ENCODE peak calls at places on chromosomes 13 and 19, in ten cellular contexts. K, H, C, Y, R, Q, S, F, Z and X are unnamed samples. For H3K4me1, the result is how much of the 10 kb centered on the place peaks cover.

GRCh38 chr19:50415661-50416033 is 3.1 kb upstream of the SPIB start:
- DNase-seq in K (no peak), H (no peak), C (no peak), Y (no peak), R (peak), Q (peak), S (no peak), F (no peak), Z (no peak), X (peak)

GRCh38 chr13:110963554-110963970 is 48.7 kb upstream of the ANKRD10 start:
- DNase-seq in K (no peak), H (no peak), C (no peak), Y (no peak), R (no peak), Q (no peak), S (no peak), F (no peak), Z (no peak), X (no peak)

GRCh38 chr13:40404967-40405716 is 261.3 kb downstream of the FOXO1 start:
- DNase-seq in K (no peak), H (no peak), C (no peak), Y (no peak), R (no peak), Q (no peak), S (no peak), F (no peak), Z (no peak), X (no peak)

GRCh38 chr19:45467115-45467455 is 711 bp upstream of the FOSB start:
- DNase-seq in K (no peak), H (no peak), C (no peak), Y (no peak), R (peak), Q (no peak), S (no peak), F (no peak), Z (no peak), X (peak)

GRCh38 chr19:6925801-6926751 is 38.7 kb downstream of the ADGRE1 start:
- DNase-seq in K (no peak), H (no peak), C (no peak), Y (no peak), R (peak), Q (no peak), S (no peak), F (no peak), Z (no peak), X (no peak)

GRCh38 chr19:47228168-47228936 is 2.6 kb downstream of the BBC3 start:
- DNase-seq in K (peak), H (peak), C (peak), Y (no peak), R (peak), Q (peak), S (no peak), F (peak), Z (no peak), X (peak)

GRCh38 chr13:48009298-48009697 is 8.2 kb upstream of the SUCLA2 start:
- DNase-seq in K (no peak), H (no peak), C (no peak), Y (peak), R (no peak), Q (peak), S (peak), F (no peak), Z (no peak), X (no peak)

GRCh38 chr13:107450931-107451330 is 764.4 kb downstream of the LIG4 start:
- DNase-seq in K (no peak), H (no peak), C (no peak), Y (peak), R (no peak), Q (no peak), S (no peak), F (no peak), Z (peak), X (no peak)

GRCh38 chr19:19409235-19410030 is 4.0 kb downstream of the GATAD2A start:
- DNase-seq in K (no peak), H (no peak), C (no peak), Y (no peak), R (peak), Q (no peak), S (no peak), F (no peak), Z (no peak), X (no peak)

GRCh38 chr19:708154-709141 is at the start of gene PALM:
- DNase-seq in K (peak), H (peak), C (peak), Y (no peak), R (peak), Q (no peak), S (no peak), F (no peak), Z (no peak), X (no peak)

GRCh38 chr13:27176772-27177171 is 5.2 kb upstream of the USP12 start:
- DNase-seq in K (no peak), H (no peak), C (no peak), Y (no peak), R (no peak), Q (no peak), S (no peak), F (no peak), Z (no peak), X (no peak)

GRCh38 chr19:54461201-54462071 is 2.1 kb downstream of the LENG9 start:
- DNase-seq in K (no peak), H (no peak), C (no peak), Y (no peak), R (no peak), Q (no peak), S (no peak), F (peak), Z (no peak), X (no peak)

GRCh38 chr19:41887711-41888382 is 4.9 kb downstream of the ARHGEF1 start:
- DNase-seq in K (no peak), H (no peak), C (no peak), Y (peak), R (peak), Q (peak), S (peak), F (no peak), Z (peak), X (peak)

GRCh38 chr19:49201042-49201441 is 43.5 kb downstream of the TRPM4 start:
- DNase-seq in K (no peak), H (no peak), C (no peak), Y (no peak), R (no peak), Q (no peak), S (no peak), F (no peak), Z (no peak), X (peak)

GRCh38 chr13:44305845-44306244 is 67.8 kb upstream of the SERP2 start:
- DNase-seq in K (no peak), H (no peak), C (no peak), Y (peak), R (peak), Q (no peak), S (no peak), F (no peak), Z (no peak), X (no peak)

GRCh38 chr13:46675016-46675415 is 121.9 kb downstream of the ESD start:
- DNase-seq in K (no peak), H (no peak), C (no peak), Y (no peak), R (no peak), Q (no peak), S (no peak), F (no peak), Z (no peak), X (no peak)

GRCh38 chr19:566403-566802 is 6.0 kb upstream of the BSG start:
- DNase-seq in K (peak), H (no peak), C (peak), Y (no peak), R (peak), Q (peak), S (no peak), F (no peak), Z (no peak), X (no peak)

GRCh38 chr19:6113616-6114188 is 3.4 kb upstream of the RFX2 start:
- DNase-seq in K (no peak), H (no peak), C (no peak), Y (no peak), R (no peak), Q (no peak), S (no peak), F (no peak), Z (no peak), X (no peak)

GRCh38 chr13:51958217-51958547 is 53.1 kb downstream of the ATP7B start:
- DNase-seq in K (no peak), H (no peak), C (no peak), Y (no peak), R (peak), Q (peak), S (no peak), F (no peak), Z (no peak), X (no peak)

GRCh38 chr19:38640368-38640767 is 7.1 kb upstream of the ACTN4 start:
- DNase-seq in K (no peak), H (no peak), C (no peak), Y (no peak), R (no peak), Q (peak), S (no peak), F (no peak), Z (no peak), X (no peak)

GRCh38 chr13:65932587-65933239 is 1297.4 kb downstream of the PCDH9 start:
- DNase-seq in K (no peak), H (no peak), C (no peak), Y (no peak), R (no peak), Q (no peak), S (no peak), F (no peak), Z (no peak), X (no peak)

GRCh38 chr13:51944428-51944827 is 66.8 kb downstream of the ATP7B start:
- DNase-seq in K (no peak), H (no peak), C (no peak), Y (no peak), R (no peak), Q (no peak), S (no peak), F (no peak), Z (no peak), X (no peak)

GRCh38 chr13:30743319-30744055 is 8.1 kb downstream of the ALOX5AP start:
- DNase-seq in K (peak), H (no peak), C (no peak), Y (peak), R (no peak), Q (peak), S (peak), F (peak), Z (peak), X (no peak)
- H3K4me1 ChIP-seq in K (under half), H (under half), C (under half), Y (under half), R (under half), Q (half or more), S (under half), F (under half), Z (under half), X (under half)

GRCh38 chr13:79445968-79446645 is 34.8 kb upstream of the NDFIP2 start:
- DNase-seq in K (no peak), H (no peak), C (no peak), Y (no peak), R (peak), Q (no peak), S (no peak), F (no peak), Z (no peak), X (no peak)
- TF ChIP-seq CTCF in K (no peak), H (no peak), C (no peak), Y (no peak), R (no peak), Q (no peak), S (no peak), F (no peak), Z (no peak), X (no peak)

GRCh38 chr19:3380829-3381228 is 14.4 kb downstream of the NFIC start:
- DNase-seq in K (no peak), H (no peak), C (no peak), Y (no peak), R (no peak), Q (no peak), S (no peak), F (no peak), Z (no peak), X (no peak)

GRCh38 chr19:3375221-3376088 is 9.1 kb downstream of the NFIC start:
- DNase-seq in K (peak), H (peak), C (no peak), Y (peak), R (no peak), Q (peak), S (no peak), F (peak), Z (peak), X (no peak)

GRCh38 chr19:3374369-3375112 is 8.2 kb downstream of the NFIC start:
- DNase-seq in K (peak), H (no peak), C (no peak), Y (no peak), R (no peak), Q (no peak), S (no peak), F (peak), Z (no peak), X (no peak)

GRCh38 chr19:3381701-3382372 is 15.5 kb downstream of the NFIC start:
- DNase-seq in K (no peak), H (no peak), C (no peak), Y (no peak), R (no peak), Q (no peak), S (no peak), F (no peak), Z (no peak), X (no peak)

GRCh38 chr19:3378352-3379146 is 12.2 kb downstream of the NFIC start:
- DNase-seq in K (no peak), H (no peak), C (no peak), Y (no peak), R (no peak), Q (no peak), S (no peak), F (no peak), Z (no peak), X (no peak)
- H3K4me1 ChIP-seq in K (under half), H (half or more), C (under half), Y (under half), R (under half), Q (under half), S (under half), F (half or more), Z (under half), X (under half)

DNA sequence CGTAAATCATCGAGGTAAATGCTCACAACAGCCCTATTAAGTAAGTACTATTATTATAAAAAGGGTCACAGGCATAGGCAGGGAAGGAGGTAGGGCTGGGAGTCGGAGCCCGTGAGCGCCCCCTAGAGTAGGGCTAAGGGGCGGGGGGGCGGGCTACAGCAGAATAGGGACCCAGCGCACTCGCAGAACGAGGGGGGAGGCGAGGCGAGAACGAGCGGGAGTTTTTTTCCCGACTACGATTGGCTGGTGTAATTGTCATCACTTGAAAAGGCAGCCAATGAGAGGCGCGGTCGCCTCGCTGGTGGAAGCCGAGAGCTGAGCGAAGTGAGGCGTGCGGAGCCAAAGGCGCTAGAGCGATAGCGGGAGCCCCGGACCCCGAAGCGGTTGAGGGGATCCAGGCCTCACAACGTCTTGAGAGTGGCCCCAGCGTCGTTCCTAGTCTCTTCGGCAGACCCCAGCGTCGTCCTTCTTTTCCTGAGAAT is 24.2 kb downstream of the KEAP1 start:
- DNase-seq in K (peak), H (peak), C (peak), Y (peak), R (peak), Q (peak), S (no peak), F (peak), Z (peak), X (peak)
- TF ChIP-seq CTCF in K (peak), H (peak), C (peak), Y (peak), R (peak), Q (peak), S (peak), F (peak), Z (no peak), X (peak)

GRCh38 chr19:2977686-2978466 is 512 bp downstream of the TLE6 start:
- DNase-seq in K (no peak), H (no peak), C (no peak), Y (no peak), R (no peak), Q (no peak), S (no peak), F (no peak), Z (no peak), X (peak)

GRCh38 chr19:2976609-2977000 is 759 bp upstream of the TLE6 start:
- DNase-seq in K (no peak), H (no peak), C (peak), Y (no peak), R (peak), Q (no peak), S (no peak), F (no peak), Z (no peak), X (no peak)

GRCh38 chr19:2978467-2978767 is 1.1 kb downstream of the TLE6 start:
- DNase-seq in K (no peak), H (no peak), C (no peak), Y (no peak), R (no peak), Q (no peak), S (no peak), F (no peak), Z (no peak), X (no peak)

GRCh38 chr19:2974342-2974932 is 2.9 kb upstream of the TLE6 start:
- DNase-seq in K (peak), H (no peak), C (no peak), Y (peak), R (no peak), Q (no peak), S (no peak), F (peak), Z (peak), X (no peak)

DNA sequence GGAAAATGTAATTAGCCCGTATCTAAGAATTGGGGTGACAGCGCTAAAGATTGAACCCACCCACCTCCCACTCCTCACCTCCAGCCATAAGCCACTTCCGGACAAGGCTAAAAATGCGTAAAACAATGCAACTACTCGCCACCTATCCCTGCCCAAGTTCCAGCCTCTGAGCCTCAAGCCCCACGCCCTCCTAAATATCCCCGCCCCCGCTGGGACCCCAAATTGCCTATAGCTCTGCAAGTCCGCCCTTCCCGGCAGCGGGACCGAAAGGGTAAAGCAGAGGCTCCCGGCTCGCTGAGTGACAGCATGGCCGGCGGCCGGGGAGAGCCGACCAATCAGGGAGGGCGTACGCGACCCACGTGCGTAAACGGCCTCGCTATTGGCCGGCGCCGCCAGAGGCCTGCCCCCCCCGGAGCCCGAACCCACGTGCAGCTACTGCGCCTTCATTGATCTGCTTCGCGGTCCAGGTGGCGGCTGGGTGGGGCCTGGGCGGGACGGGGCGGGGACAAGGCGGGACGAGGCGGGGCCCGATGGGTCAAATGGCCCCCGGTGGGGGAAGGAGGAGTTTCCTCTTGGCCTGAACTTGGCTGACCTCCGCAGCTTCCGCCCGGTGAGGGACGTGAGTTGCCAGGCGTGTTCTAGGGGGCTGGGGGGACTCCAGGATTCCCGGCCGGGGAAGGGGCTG is at the start of gene TLE6:
- DNase-seq in K (peak), H (peak), C (peak), Y (peak), R (peak), Q (peak), S (peak), F (peak), Z (peak), X (peak)
- H3K4me1 ChIP-seq in K (under half), H (half or more), C (under half), Y (under half), R (under half), Q (under half), S (under half), F (under half), Z (under half), X (under half)

GRCh38 chr13:31824705-31825512 is 85.6 kb downstream of the RXFP2 start:
- DNase-seq in K (no peak), H (no peak), C (no peak), Y (peak), R (no peak), Q (no peak), S (no peak), F (no peak), Z (no peak), X (peak)
- TF ChIP-seq CTCF in K (peak), H (peak), C (peak), Y (peak), R (peak), Q (no peak), S (peak), F (peak), Z (no peak), X (no peak)

DNA sequence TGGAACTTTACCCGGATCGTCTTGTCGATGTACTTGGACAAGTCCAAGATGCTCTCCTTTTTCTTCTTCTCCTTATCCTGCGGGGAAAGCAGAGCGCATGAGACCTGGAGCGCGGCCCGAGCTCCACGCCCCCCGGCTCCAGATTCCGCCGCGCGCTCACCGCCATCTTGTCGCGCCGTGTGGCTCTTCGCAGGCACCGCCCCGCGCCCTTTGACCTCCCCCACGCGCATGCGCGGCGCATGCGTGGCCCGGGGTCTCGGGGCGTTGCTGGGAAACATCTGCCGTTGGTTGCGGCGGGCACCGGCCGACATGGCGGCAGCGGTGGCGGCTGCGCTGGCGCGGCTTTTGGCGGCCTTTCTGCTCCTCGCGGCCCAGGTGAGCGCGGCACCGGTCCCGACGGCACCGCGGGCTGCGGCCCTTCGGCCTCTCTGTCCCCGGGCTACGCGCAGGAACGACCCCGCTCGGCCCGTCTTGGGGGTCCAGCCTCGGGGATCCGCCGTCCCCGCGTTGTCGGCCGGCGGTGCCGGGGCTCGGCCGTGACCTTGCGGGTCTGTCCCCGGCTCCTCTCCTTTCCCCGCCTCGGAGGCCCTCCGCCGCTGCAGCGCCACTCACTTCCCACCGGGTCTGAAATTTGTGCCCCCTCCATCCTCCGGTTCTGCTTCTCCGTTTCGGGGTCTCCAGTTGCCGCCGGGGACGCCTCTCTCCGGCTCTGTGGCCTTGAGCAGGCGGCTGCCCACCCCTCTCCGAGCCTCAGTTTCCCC is at the start of the genes LSM7 and SPPL2B:
- DNase-seq in K (peak), H (peak), C (peak), Y (peak), R (peak), Q (peak), S (peak), F (peak), Z (peak), X (peak)
- H3K4me1 ChIP-seq in K (under half), H (half or more), C (under half), Y (under half), R (under half), Q (half or more), S (under half), F (under half), Z (under half), X (half or more)

GRCh38 chr19:35742121-35742724 is at the start of gene IGFLR1:
- DNase-seq in K (no peak), H (no peak), C (no peak), Y (no peak), R (no peak), Q (peak), S (no peak), F (no peak), Z (no peak), X (peak)

GRCh38 chr19:35740108-35740422 is 2.2 kb downstream of the IGFLR1 start:
- DNase-seq in K (no peak), H (no peak), C (no peak), Y (no peak), R (no peak), Q (no peak), S (no peak), F (no peak), Z (no peak), X (no peak)

GRCh38 chr19:35740423-35741215 is 1.6 kb downstream of the IGFLR1 start:
- DNase-seq in K (peak), H (peak), C (peak), Y (peak), R (peak), Q (peak), S (peak), F (peak), Z (peak), X (peak)

GRCh38 chr19:35739275-35740107 is 2.8 kb downstream of the IGFLR1 start:
- DNase-seq in K (no peak), H (no peak), C (no peak), Y (no peak), R (peak), Q (no peak), S (no peak), F (no peak), Z (no peak), X (no peak)

DNA sequence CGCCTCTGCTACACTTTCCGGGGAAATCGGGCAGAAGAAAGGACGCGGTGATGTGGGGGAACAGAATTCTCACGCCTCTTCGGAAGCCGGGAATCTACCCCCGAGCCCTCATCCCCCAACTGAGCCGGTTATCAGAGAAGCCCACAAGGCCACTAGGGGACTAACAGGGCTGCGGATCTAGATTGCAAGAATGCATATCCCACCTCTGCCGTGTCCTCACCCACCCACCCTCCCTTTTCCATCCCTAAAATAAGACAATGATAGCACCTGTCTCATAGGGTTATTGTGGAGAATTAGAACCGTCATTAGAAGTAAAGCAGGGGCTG is 1.1 kb downstream of the IGFLR1 start:
- DNase-seq in K (no peak), H (no peak), C (no peak), Y (no peak), R (no peak), Q (no peak), S (no peak), F (no peak), Z (no peak), X (no peak)
- TF ChIP-seq CTCF in K (no peak), H (no peak), C (no peak), Y (no peak), R (no peak), Q (no peak), S (no peak), F (no peak), Z (no peak), X (no peak)